ENCODE peak calls at places on chromosome 18, in five cellular contexts. One of them, this sample, is unnamed.

GRCh38 chr18:14075196-14075595 is 57.0 kb downstream of the ZNF519 start:
- DNase-seq in transverse colon: no peak
- DNase-seq in adrenal gland: no peak
- DNase-seq in uterus: no peak
- DNase-seq in A549: no peak
- DNase-seq in this sample: no peak

GRCh38 chr18:475202-475624 is 25.3 kb downstream of the COLEC12 start:
- DNase-seq in uterus: peak; percentile 30
- DNase-seq in transverse colon: no peak
- DNase-seq in A549: no peak
- DNase-seq in adrenal gland: no peak
- DNase-seq in this sample: peak; percentile 68

GRCh38 chr18:10783941-10784340 is 258.1 kb downstream of the NAPG start:
- DNase-seq in adrenal gland: no peak
- DNase-seq in A549: no peak
- DNase-seq in uterus: no peak
- DNase-seq in transverse colon: no peak
- DNase-seq in this sample: no peak

GRCh38 chr18:57841568-57841967 is 38.5 kb upstream of the ATP8B1 start:
- DNase-seq in adrenal gland: no peak
- DNase-seq in uterus: no peak
- DNase-seq in A549: no peak
- DNase-seq in transverse colon: no peak
- DNase-seq in this sample: no peak

GRCh38 chr18:57030417-57030816 is 116.5 kb upstream of the BOD1L2 start:
- DNase-seq in A549: no peak
- DNase-seq in uterus: no peak
- DNase-seq in transverse colon: no peak
- DNase-seq in adrenal gland: no peak
- DNase-seq in this sample: no peak

GRCh38 chr18:50131591-50131990 is 63.4 kb downstream of the MYO5B start:
- DNase-seq in uterus: no peak
- DNase-seq in A549: no peak
- DNase-seq in transverse colon: no peak
- DNase-seq in adrenal gland: no peak
- DNase-seq in this sample: no peak

GRCh38 chr18:63590966-63591695 is 4.0 kb downstream of the SERPINB13 start:
- DNase-seq in A549: no peak
- DNase-seq in transverse colon: no peak
- DNase-seq in adrenal gland: no peak
- DNase-seq in uterus: no peak
- DNase-seq in this sample: no peak

GRCh38 chr18:59354731-59355130 is 4.3 kb downstream of the LMAN1 start:
- DNase-seq in A549: no peak
- DNase-seq in adrenal gland: no peak
- DNase-seq in uterus: no peak
- DNase-seq in transverse colon: no peak
- DNase-seq in this sample: no peak

GRCh38 chr18:34773961-34774754 is 64.1 kb downstream of the DTNA start:
- DNase-seq in A549: no peak
- DNase-seq in uterus: peak; percentile 36
- DNase-seq in adrenal gland: peak; percentile 80
- DNase-seq in transverse colon: peak; percentile 27
- DNase-seq in this sample: peak; percentile 70

GRCh38 chr18:61129001-61129400 is 204.2 kb upstream of the CDH20 start:
- DNase-seq in transverse colon: no peak
- DNase-seq in A549: no peak
- DNase-seq in uterus: no peak
- DNase-seq in adrenal gland: no peak
- DNase-seq in this sample: no peak

GRCh38 chr18:79365701-79366100 is 30.0 kb upstream of the NFATC1 start:
- DNase-seq in adrenal gland: no peak
- DNase-seq in transverse colon: no peak
- DNase-seq in uterus: no peak
- DNase-seq in A549: no peak
- DNase-seq in this sample: no peak

DNA sequence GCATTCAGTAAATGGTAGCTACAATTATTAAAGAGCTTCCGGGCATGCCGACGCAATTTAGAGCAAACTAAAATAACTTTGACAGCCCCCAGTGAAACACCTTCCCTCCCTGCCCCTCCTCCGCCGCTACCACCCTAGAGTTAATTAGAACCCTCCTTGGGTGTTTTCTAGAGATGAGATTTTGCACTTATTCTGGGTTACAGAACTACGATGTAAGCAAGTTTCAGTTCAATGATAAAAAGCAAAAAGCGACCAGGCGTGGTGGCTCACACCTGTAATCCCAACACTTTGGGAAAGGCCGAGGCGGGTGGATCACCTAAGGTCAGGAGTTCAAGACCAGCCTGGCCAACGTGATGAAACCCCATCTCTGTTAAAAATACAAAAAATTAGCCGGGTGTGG is 32.6 kb downstream of the SMAD7 start:
- DNase-seq in A549: no peak
- DNase-seq in transverse colon: no peak
- DNase-seq in adrenal gland: no peak
- DNase-seq in uterus: no peak
- DNase-seq in this sample: peak; percentile 39
- TF ChIP-seq POLR2A in A549: no peak
- TF ChIP-seq POLR2A in transverse colon: no peak
- TF ChIP-seq POLR2A in adrenal gland: no peak
- TF ChIP-seq POLR2A in uterus: no peak
- TF ChIP-seq POLR2A in this sample: no peak

GRCh38 chr18:40293311-40293710 is 1661.7 kb upstream of the PIK3C3 start:
- DNase-seq in transverse colon: no peak
- DNase-seq in A549: no peak
- DNase-seq in adrenal gland: no peak
- DNase-seq in uterus: no peak
- DNase-seq in this sample: no peak
- TF ChIP-seq CTCF in transverse colon: no peak
- TF ChIP-seq CTCF in A549: no peak
- TF ChIP-seq CTCF in adrenal gland: no peak
- TF ChIP-seq CTCF in uterus: no peak
- TF ChIP-seq CTCF in this sample: peak; percentile 45

DNA sequence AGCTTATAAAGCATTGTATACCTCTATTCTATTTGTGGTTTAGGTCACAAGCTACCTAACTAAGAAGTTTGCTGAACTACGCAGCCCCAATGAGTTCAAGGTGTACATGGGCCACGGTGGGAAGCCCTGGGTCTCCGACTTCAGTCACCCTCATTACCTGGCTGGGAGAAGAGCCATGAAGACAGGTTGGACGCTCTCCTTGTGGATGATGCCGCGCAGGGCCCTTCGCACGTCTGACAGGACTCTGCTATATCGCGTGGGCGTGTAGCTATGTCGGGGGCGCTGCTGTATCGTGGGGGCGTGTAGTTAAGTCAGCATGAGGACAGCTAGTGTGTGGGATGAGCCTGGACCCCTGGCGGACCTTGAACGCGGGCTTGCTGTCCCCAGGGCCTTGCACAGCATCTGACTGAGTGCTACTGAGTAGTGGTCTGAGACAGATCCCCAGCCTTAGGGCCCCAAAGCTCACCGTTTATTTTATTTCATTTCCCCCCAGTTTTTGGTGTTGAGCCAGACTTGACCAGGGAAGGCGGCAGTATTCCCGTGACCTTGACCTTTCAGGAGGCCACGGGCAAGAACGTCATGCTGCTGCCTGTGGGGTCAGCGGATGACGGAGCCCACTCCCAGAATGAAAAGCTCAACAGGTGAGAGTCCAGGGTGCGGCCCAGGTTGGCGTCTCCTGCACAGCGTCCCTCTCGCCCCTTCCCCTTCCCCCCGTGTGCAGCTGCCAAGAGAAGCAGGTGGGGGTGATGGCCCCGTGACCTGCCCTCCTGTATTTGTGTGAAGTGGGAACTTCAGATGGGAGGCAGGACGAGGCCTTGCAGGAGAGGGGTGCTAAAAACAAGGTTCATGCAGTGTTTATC is 15.6 kb upstream of the CNDP1 start:
- DNase-seq in uterus: no peak
- DNase-seq in adrenal gland: peak; percentile 48
- DNase-seq in A549: no peak
- DNase-seq in transverse colon: no peak
- DNase-seq in this sample: peak; percentile 50
- TF ChIP-seq POLR2A in uterus: no peak
- TF ChIP-seq POLR2A in adrenal gland: no peak
- TF ChIP-seq POLR2A in A549: no peak
- TF ChIP-seq POLR2A in transverse colon: no peak
- TF ChIP-seq POLR2A in this sample: no peak

GRCh38 chr18:8616026-8616401 is 6.8 kb downstream of the RAB12 start:
- DNase-seq in transverse colon: no peak
- DNase-seq in uterus: no peak
- DNase-seq in adrenal gland: no peak
- DNase-seq in A549: no peak
- DNase-seq in this sample: no peak
- TF ChIP-seq CTCF in transverse colon: no peak
- TF ChIP-seq CTCF in uterus: no peak
- TF ChIP-seq CTCF in adrenal gland: no peak
- TF ChIP-seq CTCF in A549: no peak
- TF ChIP-seq CTCF in this sample: no peak

GRCh38 chr18:48953096-48953706 is 2.4 kb upstream of the SMAD7 start:
- DNase-seq in uterus: no peak
- DNase-seq in A549: no peak
- DNase-seq in transverse colon: no peak
- DNase-seq in adrenal gland: no peak
- DNase-seq in this sample: no peak

GRCh38 chr18:48952287-48953095 is 1.7 kb upstream of the SMAD7 start:
- DNase-seq in uterus: peak; percentile 85
- DNase-seq in transverse colon: peak; percentile 80
- DNase-seq in adrenal gland: peak; percentile 90
- DNase-seq in A549: peak; percentile 74
- DNase-seq in this sample: peak; percentile 91

GRCh38 chr18:48949606-48950535 is 894 bp downstream of the SMAD7 start:
- DNase-seq in uterus: no peak
- DNase-seq in transverse colon: peak; percentile 52
- DNase-seq in adrenal gland: peak; percentile 57
- DNase-seq in A549: peak; percentile 62
- DNase-seq in this sample: no peak

GRCh38 chr18:48950536-48951447 is at the start of gene SMAD7:
- DNase-seq in adrenal gland: no peak
- DNase-seq in A549: no peak
- DNase-seq in transverse colon: peak; percentile 50
- DNase-seq in uterus: no peak
- DNase-seq in this sample: no peak

DNA sequence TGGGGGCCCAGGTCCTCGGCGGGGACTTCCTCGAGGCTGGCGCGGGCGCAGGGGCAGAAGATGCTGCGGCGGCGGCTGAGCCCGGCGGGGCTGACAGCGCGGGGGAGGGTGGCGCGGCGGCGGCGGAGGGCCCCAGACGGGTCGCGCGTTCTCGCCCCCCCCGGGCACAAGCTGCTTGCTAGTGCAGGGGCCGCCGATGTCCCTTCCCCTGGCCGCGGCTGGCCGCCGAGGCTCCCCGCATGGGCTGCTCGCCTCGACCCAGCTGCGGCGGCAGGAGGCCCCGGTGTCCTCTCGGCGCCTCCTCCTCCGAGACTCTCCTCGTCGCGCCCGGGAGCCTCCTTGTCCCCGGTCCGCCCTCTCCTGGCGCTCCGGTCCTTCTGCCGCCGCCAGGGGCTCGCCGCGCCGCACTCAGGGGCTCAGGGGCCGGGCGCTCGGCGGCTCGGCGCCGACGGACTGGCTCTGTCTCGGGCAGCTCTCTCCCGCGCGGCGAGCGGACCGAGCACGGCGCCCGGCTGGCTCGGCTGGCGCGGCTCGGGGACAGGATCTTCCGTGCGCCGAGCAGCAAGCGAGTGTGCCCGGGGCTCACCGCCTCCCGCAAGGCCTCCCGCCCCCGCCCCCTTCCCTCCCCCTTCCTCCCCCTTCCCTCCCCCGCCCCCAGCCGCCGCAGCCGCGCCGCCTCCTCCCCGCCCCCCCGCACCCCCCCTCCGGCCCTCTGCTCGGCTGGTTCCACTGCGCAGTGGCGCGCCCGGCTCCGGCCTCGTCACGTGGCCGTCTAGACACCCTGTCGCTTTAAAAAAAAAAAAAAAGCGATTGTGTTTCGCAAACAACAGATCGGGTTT is 902 bp upstream of the SMAD7 start:
- DNase-seq in A549: peak; percentile 86
- DNase-seq in adrenal gland: peak; percentile 94
- DNase-seq in transverse colon: peak; percentile 90
- DNase-seq in uterus: peak; percentile 86
- DNase-seq in this sample: peak; percentile 95
- TF ChIP-seq POLR2A in A549: peak; percentile 72
- TF ChIP-seq POLR2A in adrenal gland: peak; percentile 84
- TF ChIP-seq POLR2A in transverse colon: peak; percentile 56
- TF ChIP-seq POLR2A in uterus: peak; percentile 86
- TF ChIP-seq POLR2A in this sample: peak; percentile 15

DNA sequence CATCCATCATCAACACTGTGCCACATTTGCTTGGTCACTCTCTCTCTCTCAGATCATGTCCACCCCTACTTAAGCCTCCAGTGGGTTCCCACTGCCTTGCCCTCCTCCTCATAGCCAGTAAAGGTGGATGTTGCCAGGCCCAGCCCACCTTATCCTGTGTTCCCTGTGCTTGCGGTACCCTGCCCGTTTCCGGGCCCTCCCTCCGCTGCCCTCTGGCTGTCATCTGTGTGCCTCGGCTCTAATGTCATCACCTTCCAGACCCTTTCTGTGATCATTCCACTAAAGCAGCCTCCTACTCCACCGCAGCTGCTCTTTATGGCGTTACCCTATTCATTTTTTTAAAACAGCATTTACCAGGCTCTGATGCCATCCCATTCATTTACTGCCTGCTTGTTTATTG is 305.7 kb upstream of the SKOR2 start:
- DNase-seq in transverse colon: no peak
- DNase-seq in A549: no peak
- DNase-seq in adrenal gland: no peak
- DNase-seq in uterus: no peak
- DNase-seq in this sample: no peak
- TF ChIP-seq CTCF in transverse colon: no peak
- TF ChIP-seq CTCF in A549: no peak
- TF ChIP-seq CTCF in adrenal gland: no peak
- TF ChIP-seq CTCF in uterus: no peak
- TF ChIP-seq CTCF in this sample: no peak

This sample was measured in sigmoid colon.